ENCODE peak calls at places on chromosomes 5 and 9, in ten cellular contexts. F, M, H, W, J, G, U, C, A and N are unnamed samples.

GRCh38 chr9:117860849-117861248 is 156.6 kb downstream of the TLR4 start:
- DNase-seq in G (no peak), J (no peak), F (no peak), U (no peak), A (no peak), M (no peak), W (no peak), C (no peak), H (peak; percentile 3), N (no peak)

GRCh38 chr9:115640887-115641286 is 512.7 kb upstream of the PAPPA start:
- DNase-seq in M (no peak), H (peak; percentile 90), A (peak; percentile 75), J (peak; percentile 64), G (no peak), C (peak; percentile 78), F (peak; percentile 84), W (no peak), U (no peak), N (no peak)

GRCh38 chr5:142674438-142675210 is 11.3 kb downstream of the FGF1 start:
- DNase-seq in A (peak; percentile 23), J (peak; percentile 76), H (peak; percentile 57), F (peak; percentile 81), G (no peak), C (peak; percentile 40), U (no peak), M (no peak), W (no peak), N (no peak)

GRCh38 chr9:5375091-5375490 is 35.4 kb upstream of the RLN1 start:
- DNase-seq in A (no peak), G (no peak), J (no peak), U (no peak), M (no peak), W (no peak), F (no peak), H (no peak), C (no peak), N (no peak)

GRCh38 chr5:112930082-112930344 is 8.0 kb upstream of the REEP5 start:
- DNase-seq in G (peak; percentile 30), F (no peak), W (no peak), U (no peak), M (peak; percentile 55), C (no peak), A (no peak), H (no peak), J (no peak), N (peak; percentile 89)

GRCh38 chr9:93028448-93029006 is 30.0 kb upstream of the SUSD3 start:
- DNase-seq in C (no peak), J (peak; percentile 16), U (peak; percentile 47), A (no peak), H (no peak), G (no peak), W (no peak), F (no peak), M (peak; percentile 68), N (peak; percentile 90)

GRCh38 chr5:18281947-18282557 is 647.8 kb downstream of the TAF11L14 start:
- DNase-seq in M (peak; percentile 29), G (peak; percentile 4), F (peak; percentile 65), U (no peak), J (peak; percentile 71), H (peak; percentile 61), W (no peak), C (peak; percentile 27), A (peak; percentile 36), N (peak; percentile 25)

GRCh38 chr9:5231212-5231611 is at the start of gene INSL4:
- DNase-seq in C (peak; percentile 8), M (no peak), W (no peak), F (peak; percentile 1), U (no peak), J (no peak), A (peak; percentile 2), G (no peak), H (peak; percentile 7), N (no peak)

GRCh38 chr9:89498845-89499480 is 1.1 kb upstream of the SEMA4D start:
- DNase-seq in U (no peak), J (no peak), W (no peak), H (no peak), M (peak; percentile 59), F (no peak), G (peak; percentile 48), C (no peak), A (no peak), N (peak; percentile 66)

GRCh38 chr5:15791859-15792258 is 291.9 kb downstream of the FBXL7 start:
- DNase-seq in F (peak; percentile 59), W (no peak), M (no peak), U (no peak), C (peak; percentile 13), G (no peak), J (no peak), H (peak; percentile 36), A (no peak), N (no peak)

GRCh38 chr5:11504794-11505193 is 399.5 kb downstream of the CTNND2 start:
- DNase-seq in G (no peak), W (no peak), M (no peak), A (no peak), J (no peak), U (no peak), C (peak; percentile 4), H (peak; percentile 4), F (peak; percentile 15), N (no peak)

GRCh38 chr9:112037281-112038016 is 137.6 kb downstream of the SUSD1 start:
- DNase-seq in G (peak; percentile 55), F (peak; percentile 70), W (no peak), A (peak; percentile 93), M (peak; percentile 16), J (peak; percentile 60), C (no peak), H (peak; percentile 88), U (peak; percentile 48), N (peak; percentile 49)

GRCh38 chr5:18977880-18978279 is 1010.1 kb downstream of the CDH18 start:
- DNase-seq in W (no peak), C (no peak), J (no peak), A (no peak), G (no peak), H (no peak), F (no peak), U (no peak), M (no peak), N (no peak)

GRCh38 chr5:34742112-34742511 is 86.0 kb downstream of the RAI14 start:
- DNase-seq in H (no peak), W (no peak), J (no peak), C (no peak), U (no peak), F (no peak), M (no peak), G (no peak), A (no peak), N (no peak)

GRCh38 chr5:161409471-161409870 is 137.1 kb downstream of the GABRB2 start:
- DNase-seq in A (no peak), M (no peak), F (no peak), U (no peak), J (no peak), W (no peak), G (no peak), H (no peak), C (no peak), N (no peak)

GRCh38 chr9:98375138-98375726 is 119.8 kb upstream of the TBC1D2 start:
- DNase-seq in H (peak; percentile 73), M (peak; percentile 19), F (peak; percentile 36), U (no peak), W (no peak), A (peak; percentile 19), J (peak; percentile 62), C (peak; percentile 76), G (peak; percentile 74), N (peak; percentile 63)

GRCh38 chr9:132957805-132958204 is 13.4 kb upstream of the TSC1 start:
- DNase-seq in C (no peak), F (no peak), A (no peak), M (no peak), U (no peak), W (no peak), H (no peak), G (no peak), J (no peak), N (no peak)

GRCh38 chr9:119436261-119436660 is 67.0 kb upstream of the BRINP1 start:
- DNase-seq in C (no peak), J (no peak), W (no peak), U (no peak), M (no peak), G (no peak), A (no peak), F (no peak), H (no peak), N (no peak)

GRCh38 chr9:3708751-3709150 is 182.9 kb upstream of the RFX3 start:
- DNase-seq in W (no peak), J (peak; percentile 70), H (peak; percentile 31), F (peak; percentile 36), C (no peak), U (no peak), A (no peak), G (no peak), M (no peak), N (no peak)

GRCh38 chr5:14332038-14332631 is 189.0 kb downstream of the TRIO start:
- DNase-seq in A (no peak), H (no peak), U (no peak), J (no peak), G (no peak), C (no peak), F (no peak), M (no peak), W (no peak), N (no peak)

GRCh38 chr5:135310328-135310989 is 88.6 kb downstream of the MACROH2A1 start:
- DNase-seq in A (peak; percentile 55), W (no peak), H (peak; percentile 88), U (no peak), M (no peak), J (peak; percentile 29), F (peak; percentile 29), G (no peak), C (peak; percentile 38), N (no peak)

GRCh38 chr5:168699002-168699401 is 119.8 kb upstream of the PANK3 start:
- DNase-seq in M (no peak), F (no peak), J (peak; percentile 39), U (no peak), C (no peak), W (no peak), G (no peak), H (no peak), A (no peak), N (no peak)

GRCh38 chr9:2934883-2935282 is 91.0 kb upstream of the PUM3 start:
- DNase-seq in G (no peak), H (no peak), W (no peak), U (no peak), A (no peak), F (no peak), C (no peak), J (no peak), M (no peak), N (no peak)